ENCODE peak calls at places on chromosomes 3 and 15, in seven cellular contexts. K, Q, F, H, X, G and O are unnamed samples.

GRCh38 chr15:77859491-77860060 is 217.9 kb downstream of the TBC1D2B start:
- DNase-seq in X (no peak), H (peak), G (no peak), K (no peak), Q (no peak), F (no peak), O (no peak)

GRCh38 chr15:78702609-78703332 is 61.8 kb upstream of the CHRNB4 start:
- DNase-seq in F (no peak), X (no peak), G (no peak), Q (no peak), H (no peak), K (no peak), O (no peak)

GRCh38 chr15:98289747-98290146 is 329.2 kb downstream of the ARRDC4 start:
- DNase-seq in Q (no peak), X (no peak), G (no peak), H (no peak), K (no peak), F (no peak), O (no peak)

GRCh38 chr3:189630667-189631372 is 369 bp upstream of the TP63 start:
- DNase-seq in Q (no peak), G (no peak), X (no peak), H (no peak), K (no peak), F (no peak), O (no peak)

GRCh38 chr3:105774444-105775180 is 94.2 kb downstream of the CBLB start:
- DNase-seq in K (no peak), H (no peak), Q (no peak), X (no peak), G (no peak), F (no peak), O (no peak)

GRCh38 chr3:37872413-37873160 is 10.9 kb downstream of the CTDSPL start:
- DNase-seq in X (no peak), F (no peak), Q (peak), K (peak), G (peak), H (no peak), O (no peak)

GRCh38 chr3:106130384-106131084 is 261.7 kb upstream of the CBLB start:
- DNase-seq in F (peak), H (no peak), G (no peak), K (peak), X (no peak), Q (peak), O (no peak)

GRCh38 chr15:40471105-40471777 is 457 bp downstream of the CHST14 start:
- DNase-seq in Q (no peak), X (no peak), G (peak), H (peak), F (no peak), K (no peak), O (no peak)

GRCh38 chr3:13353936-13354542 is 66.1 kb downstream of the NUP210 start:
- DNase-seq in F (no peak), K (no peak), H (no peak), G (no peak), Q (peak), X (no peak), O (no peak)

GRCh38 chr3:197300361-197300760 is 1.9 kb upstream of the DLG1 start:
- DNase-seq in X (no peak), G (no peak), H (no peak), K (no peak), Q (no peak), F (no peak), O (no peak)

GRCh38 chr3:12730511-12731234 is 28.4 kb downstream of the TMEM40 start:
- DNase-seq in X (no peak), Q (peak), K (no peak), G (no peak), F (no peak), H (no peak), O (no peak)

GRCh38 chr3:8343058-8343457 is 158.6 kb upstream of the LMCD1 start:
- DNase-seq in X (no peak), K (no peak), Q (no peak), F (no peak), H (no peak), G (no peak), O (no peak)

GRCh38 chr3:64270861-64271260 is 45.6 kb upstream of the PRICKLE2 start:
- DNase-seq in G (no peak), H (no peak), X (no peak), K (no peak), Q (no peak), F (no peak), O (no peak)

GRCh38 chr3:101184111-101184510 is 136.3 kb downstream of the IMPG2 start:
- DNase-seq in F (no peak), G (no peak), K (no peak), X (no peak), Q (peak), H (no peak), O (no peak)

GRCh38 chr3:72052841-72053409 is 268.0 kb upstream of the PROK2 start:
- DNase-seq in H (no peak), X (no peak), G (no peak), F (no peak), K (peak), Q (peak), O (no peak)

GRCh38 chr3:123054422-123054821 is 12.4 kb upstream of the PDIA5 start:
- DNase-seq in G (no peak), H (no peak), X (no peak), Q (no peak), K (no peak), F (no peak), O (no peak)

GRCh38 chr3:123627673-123628670 is 43.1 kb upstream of the HACD2 start:
- DNase-seq in H (peak), X (no peak), K (no peak), Q (no peak), G (peak), F (no peak), O (no peak)

GRCh38 chr3:42009456-42009855 is 47.6 kb upstream of the ULK4 start:
- DNase-seq in F (no peak), Q (no peak), X (no peak), H (no peak), K (no peak), G (no peak), O (no peak)

GRCh38 chr3:146449584-146449983 is 19.8 kb downstream of the PLSCR2 start:
- DNase-seq in K (no peak), G (no peak), X (no peak), Q (no peak), F (no peak), H (no peak), O (no peak)

GRCh38 chr3:3081659-3082546 is 28.3 kb downstream of the IL5RA start:
- DNase-seq in K (no peak), X (no peak), G (no peak), H (no peak), Q (no peak), F (no peak), O (no peak)

GRCh38 chr3:52124126-52124525 is 30.1 kb downstream of the POC1A start:
- DNase-seq in X (no peak), F (no peak), H (no peak), K (no peak), G (peak), Q (no peak), O (no peak)

GRCh38 chr3:129050556-129051295 is 9.9 kb upstream of the GP9 start:
- DNase-seq in X (no peak), K (no peak), G (peak), F (no peak), H (no peak), Q (no peak), O (no peak)

GRCh38 chr15:50562735-50563640 is 16.5 kb upstream of the USP50 start:
- DNase-seq in K (peak), F (no peak), G (no peak), X (no peak), H (no peak), Q (peak), O (peak)

GRCh38 chr15:32717290-32718081 is at the start of gene GREM1:
- DNase-seq in Q (no peak), K (no peak), X (no peak), G (no peak), H (peak), F (no peak), O (no peak)